ENCODE peak calls at places on chromosomes 13 and 19, in ten cellular contexts. U is SK-N-SH, F is GM23338, Y is K562, N is spleen, O is SK-N-MC, E is Panc1, P is sigmoid colon, H is stomach, G is HCT116. D is an unnamed sample.

GRCh38 chr13:37546087-37546486 is 52.5 kb downstream of the POSTN start:
- DNase-seq in U (no peak), F (no peak), Y (no peak), N (peak; percentile 59), O (no peak), E (no peak), P (no peak), H (no peak), G (no peak), D (no peak)

GRCh38 chr13:27918041-27918917 is 1.5 kb upstream of the PDX1 start:
- DNase-seq in U (no peak), F (peak; percentile 35), Y (no peak), N (no peak), O (no peak), E (no peak), P (no peak), H (no peak), G (no peak), D (no peak)

GRCh38 chr19:7534531-7534980 is 961 bp upstream of the PNPLA6 start:
- DNase-seq in U (peak; percentile 80), F (peak; percentile 93), Y (peak; percentile 57), N (no peak), O (peak; percentile 10), E (no peak), P (peak; percentile 92), H (peak; percentile 40), G (no peak), D (peak; percentile 90)

GRCh38 chr13:27830010-27830409 is 37.7 kb downstream of the GSX1 start:
- DNase-seq in U (peak; percentile 86), F (peak; percentile 80), Y (peak; percentile 53), N (peak; percentile 92), O (no peak), E (no peak), P (peak; percentile 62), H (peak; percentile 72), G (peak; percentile 32), D (peak; percentile 34)

GRCh38 chr13:43124495-43124894 is 101.1 kb downstream of the DNAJC15 start:
- DNase-seq in U (no peak), F (no peak), Y (no peak), N (no peak), O (no peak), E (no peak), P (no peak), H (no peak), G (no peak), D (no peak)

GRCh38 chr19:708154-709141 is at the start of gene PALM:
- DNase-seq in U (peak; percentile 90), F (peak; percentile 75), Y (peak; percentile 64), N (no peak), O (no peak), E (no peak), P (peak; percentile 74), H (peak; percentile 29), G (no peak), D (no peak)

GRCh38 chr13:20264271-20265018 is 32.3 kb upstream of the GJB6 start:
- DNase-seq in U (no peak), F (no peak), Y (no peak), N (no peak), O (no peak), E (no peak), P (no peak), H (no peak), G (no peak), D (no peak)

GRCh38 chr13:48975101-48975925 is at the start of gene FNDC3A:
- DNase-seq in U (peak; percentile 94), F (peak; percentile 89), Y (peak; percentile 48), N (peak; percentile 96), O (no peak), E (no peak), P (peak; percentile 76), H (peak; percentile 41), G (peak; percentile 29), D (peak; percentile 69)

GRCh38 chr13:65656740-65657329 is 1573.3 kb downstream of the PCDH9 start:
- DNase-seq in U (no peak), F (peak; percentile 11), Y (no peak), N (no peak), O (peak; percentile 18), E (no peak), P (no peak), H (no peak), G (no peak), D (peak; percentile 30)

GRCh38 chr13:77871596-77871995 is 47.0 kb downstream of the EDNRB start:
- DNase-seq in U (no peak), F (no peak), Y (no peak), N (no peak), O (no peak), E (no peak), P (no peak), H (no peak), G (no peak), D (no peak)

GRCh38 chr19:55197531-55197930 is 11.8 kb downstream of the PTPRH start:
- DNase-seq in U (no peak), F (peak; percentile 67), Y (no peak), N (no peak), O (no peak), E (no peak), P (no peak), H (no peak), G (no peak), D (no peak)

DNA sequence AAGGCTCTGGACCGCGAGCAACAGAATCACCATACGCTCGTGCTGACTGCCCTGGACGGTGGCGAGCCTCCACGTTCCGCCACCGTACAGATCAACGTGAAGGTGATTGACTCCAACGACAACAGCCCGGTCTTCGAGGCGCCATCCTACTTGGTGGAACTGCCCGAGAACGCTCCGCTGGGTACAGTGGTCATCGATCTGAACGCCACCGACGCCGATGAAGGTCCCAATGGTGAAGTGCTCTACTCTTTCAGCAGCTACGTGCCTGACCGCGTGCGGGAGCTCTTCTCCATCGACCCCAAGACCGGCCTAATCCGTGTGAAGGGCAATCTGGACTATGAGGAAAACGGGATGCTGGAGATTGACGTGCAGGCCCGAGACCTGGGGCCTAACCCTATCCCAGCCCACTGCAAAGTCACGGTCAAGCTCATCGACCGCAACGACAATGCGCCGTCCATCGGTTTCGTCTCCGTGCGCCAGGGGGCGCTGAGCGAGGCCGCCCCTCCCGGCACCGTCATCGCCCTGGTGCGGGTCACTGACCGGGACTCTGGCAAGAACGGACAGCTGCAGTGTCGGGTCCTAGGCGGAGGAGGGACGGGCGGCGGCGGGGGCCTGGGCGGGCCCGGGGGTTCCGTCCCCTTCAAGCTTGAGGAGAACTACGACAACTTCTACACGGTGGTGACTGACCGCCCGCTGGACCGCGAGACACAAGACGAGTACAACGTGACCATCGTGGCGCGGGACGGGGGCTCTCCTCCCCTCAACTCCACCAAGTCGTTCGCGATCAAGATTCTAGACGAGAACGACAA is 1.8 kb downstream of the PCDH17 start:
- DNase-seq in U (peak; percentile 79), F (peak; percentile 88), Y (no peak), N (peak; percentile 79), O (no peak), E (no peak), P (peak; percentile 74), H (peak; percentile 26), G (no peak), D (peak; percentile 51)
- H3K4me3 ChIP-seq in U (peak overlapping the region; percentile 3), F (peak overlapping the region; percentile 81), Y (no peak overlapping the region), N (peak overlapping the region; percentile 55), O (no peak overlapping the region), E (no peak overlapping the region), P (peak overlapping the region; percentile 54), H (peak overlapping the region; percentile 44), G (no peak overlapping the region), D (peak overlapping the region; percentile 43)

GRCh38 chr13:110309661-110310524 is 2.8 kb downstream of the COL4A2 start:
- DNase-seq in U (no peak), F (no peak), Y (no peak), N (no peak), O (no peak), E (no peak), P (peak; percentile 66), H (no peak), G (no peak), D (no peak)

GRCh38 chr13:110310541-110311491 is 3.7 kb downstream of the COL4A2 start:
- DNase-seq in U (no peak), F (no peak), Y (no peak), N (no peak), O (no peak), E (no peak), P (peak; percentile 50), H (no peak), G (no peak), D (no peak)

GRCh38 chr13:110314516-110315245 is 7.6 kb downstream of the COL4A2 start:
- DNase-seq in U (no peak), F (no peak), Y (no peak), N (no peak), O (no peak), E (no peak), P (peak; percentile 64), H (no peak), G (no peak), D (no peak)

GRCh38 chr13:110311721-110312668 is 4.9 kb downstream of the COL4A2 start:
- DNase-seq in U (no peak), F (no peak), Y (no peak), N (no peak), O (no peak), E (no peak), P (peak; percentile 61), H (no peak), G (no peak), D (no peak)

GRCh38 chr13:110312669-110313031 is 5.6 kb downstream of the COL4A2 start:
- DNase-seq in U (no peak), F (no peak), Y (no peak), N (no peak), O (no peak), E (no peak), P (peak; percentile 84), H (no peak), G (no peak), D (no peak)
- TF ChIP-seq POLR2AphosphoS5 in U (no peak), F (no peak), Y (no peak), N (no peak), O (no peak), E (no peak), P (peak; percentile 74), H (peak; percentile 70), G (no peak), D (no peak)

GRCh38 chr19:35142531-35143230 is 374 bp upstream of the FXYD7 start:
- DNase-seq in U (peak; percentile 91), F (peak; percentile 91), Y (peak; percentile 82), N (peak; percentile 90), O (no peak), E (no peak), P (no peak), H (peak; percentile 64), G (no peak), D (peak; percentile 43)
- H3K27ac ChIP-seq in U (no peak overlapping the region), F (peak overlapping the region; percentile 83), Y (peak overlapping the region; percentile 19), N (no peak overlapping the region), O (no peak overlapping the region), E (no peak overlapping the region), P (no peak overlapping the region), H (peak overlapping the region; percentile 35), G (peak overlapping the region; percentile 3), D (no peak overlapping the region)

DNA sequence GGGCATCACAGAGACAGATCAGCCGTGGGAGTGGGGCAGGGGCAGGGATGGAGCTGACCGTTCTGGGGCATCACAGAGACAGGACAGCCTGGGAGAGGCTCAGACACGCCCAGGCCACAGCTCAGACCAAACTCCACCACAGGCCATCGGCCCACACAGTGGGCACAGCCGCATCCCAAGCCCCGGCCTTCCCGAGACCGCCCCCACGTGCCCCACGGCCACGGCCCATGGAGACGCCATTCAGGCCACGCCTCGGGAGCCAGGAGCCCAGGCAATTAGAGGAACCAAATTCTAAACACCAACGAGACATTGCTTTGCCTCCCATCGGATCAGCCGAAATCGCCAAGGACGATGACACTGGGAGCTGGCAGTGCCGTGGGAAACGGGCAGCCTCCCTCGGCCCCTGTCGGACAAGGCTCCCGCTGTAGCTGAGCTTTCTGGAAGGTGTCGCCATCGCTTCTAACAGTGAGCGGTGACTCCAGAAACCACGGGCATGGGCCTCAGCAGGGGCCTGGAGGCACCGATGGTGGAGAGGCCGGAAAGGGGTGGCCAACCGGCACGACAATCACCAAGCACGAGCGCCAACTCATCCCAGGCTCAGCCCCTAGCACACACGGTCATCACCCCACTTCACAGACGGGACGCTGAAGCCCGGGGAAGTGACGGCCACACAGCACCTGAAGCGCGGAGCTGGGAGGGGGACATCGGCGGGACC is 2.4 kb downstream of the PIP5K1C start:
- DNase-seq in U (no peak), F (no peak), Y (no peak), N (no peak), O (no peak), E (no peak), P (no peak), H (no peak), G (no peak), D (no peak)
- H3K4me3 ChIP-seq in U (no peak overlapping the region), F (no peak overlapping the region), Y (no peak overlapping the region), N (no peak overlapping the region), O (no peak overlapping the region), E (no peak overlapping the region), P (peak overlapping the region; percentile 93), H (peak overlapping the region; percentile 5), G (no peak overlapping the region), D (peak overlapping the region; percentile 3)